ENCODE peak calls at places on chromosomes 4 and X, in seven cellular contexts. K is OCI-LY7; S is fibroblast of mammary gland; D is MM.1S; Z is IMR-90; F is GM12865; R is CD8-positive, alpha-beta T cell. T is an unnamed sample.

GRCh38 chrX:17592117-17592516 is 145.2 kb upstream of the SCML1 start:
- DNase-seq in S (peak), F (no peak), R (no peak), D (no peak), K (no peak), Z (peak), T (no peak)

GRCh38 chr4:55345054-55345453 is 988 bp upstream of the SRD5A3 start:
- DNase-seq in R (no peak), S (no peak), F (no peak), K (no peak), D (no peak), Z (no peak), T (no peak)

GRCh38 chrX:9340619-9341304 is 124.1 kb upstream of the TBL1X start:
- DNase-seq in K (peak), D (peak), Z (peak), F (peak), R (no peak), S (peak), T (peak)

GRCh38 chr4:11565899-11566298 is 137.2 kb upstream of the HS3ST1 start:
- DNase-seq in R (no peak), Z (no peak), F (no peak), D (peak), S (no peak), K (no peak), T (no peak)

GRCh38 chr4:114028071-114028470 is 48.6 kb upstream of the ARSJ start:
- DNase-seq in Z (peak), D (no peak), R (no peak), F (no peak), K (no peak), S (peak), T (no peak)

GRCh38 chr4:115249808-115250207 is 136.4 kb upstream of the NDST4 start:
- DNase-seq in Z (no peak), D (no peak), F (no peak), S (no peak), K (no peak), R (no peak), T (no peak)

GRCh38 chr4:184787766-184788503 is 37.8 kb downstream of the ACSL1 start:
- DNase-seq in D (no peak), R (no peak), K (no peak), Z (no peak), S (no peak), F (no peak), T (no peak)

GRCh38 chrX:9928083-9928482 is 39.1 kb upstream of the CLDN34 start:
- DNase-seq in F (no peak), R (no peak), Z (peak), S (no peak), K (no peak), D (no peak), T (no peak)

GRCh38 chrX:63754141-63754859 is 30.7 kb downstream of the ARHGEF9 start:
- DNase-seq in K (peak), Z (peak), D (no peak), F (peak), R (peak), S (no peak), T (peak)

GRCh38 chr4:108359130-108359709 is 190.5 kb upstream of the LEF1 start:
- DNase-seq in F (peak), Z (no peak), D (peak), K (peak), S (no peak), R (no peak), T (no peak)

GRCh38 chr4:40548256-40548655 is 81.4 kb downstream of the RBM47 start:
- DNase-seq in K (no peak), Z (peak), F (no peak), S (peak), D (no peak), R (no peak), T (no peak)

GRCh38 chr4:87270144-87270543 is 49.7 kb upstream of the KLHL8 start:
- DNase-seq in S (peak), D (no peak), R (no peak), F (peak), Z (peak), K (peak), T (no peak)

GRCh38 chrX:1316527-1316926 is 20.1 kb upstream of the IL3RA start:
- DNase-seq in S (no peak), Z (no peak), D (no peak), F (no peak), R (no peak), K (no peak), T (no peak)
- H3K4me3 ChIP-seq in S (no peak), Z (no peak), D (no peak), F (no peak), R (no peak), K (no peak), T (no peak)

GRCh38 chr4:13892739-13893105 is 265.2 kb upstream of the BOD1L1 start:
- DNase-seq in R (no peak), K (no peak), D (no peak), Z (peak), S (no peak), F (no peak), T (no peak)

GRCh38 chr4:13891544-13891939 is 264.0 kb upstream of the BOD1L1 start:
- DNase-seq in R (no peak), D (no peak), K (no peak), Z (peak), F (no peak), S (peak), T (no peak)

GRCh38 chr4:13888112-13888511 is 260.6 kb upstream of the BOD1L1 start:
- DNase-seq in K (no peak), Z (peak), D (no peak), R (no peak), F (no peak), S (peak), T (no peak)

GRCh38 chr4:13893987-13894386 is 266.5 kb upstream of the BOD1L1 start:
- DNase-seq in Z (no peak), F (no peak), K (no peak), R (no peak), S (no peak), D (no peak), T (no peak)

DNA sequence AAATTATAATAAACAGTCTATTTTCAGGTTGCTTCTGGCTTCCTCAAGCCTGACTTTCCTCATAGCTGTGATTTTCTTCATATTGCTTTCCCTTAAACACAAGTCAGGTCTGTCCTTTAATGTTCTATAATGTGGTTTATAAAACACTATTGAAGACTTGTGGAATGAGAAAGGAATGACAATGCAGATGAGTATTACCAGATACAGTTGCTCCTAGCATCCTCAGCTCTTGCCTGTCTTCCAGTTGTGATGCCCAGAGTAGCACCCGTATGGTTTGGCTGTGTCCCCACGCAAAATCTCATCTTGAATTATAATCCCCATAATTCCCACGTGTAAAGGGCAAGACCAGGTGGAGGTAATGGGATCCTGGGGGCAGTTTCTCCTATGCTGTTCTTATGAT is 265.7 kb upstream of the BOD1L1 start:
- DNase-seq in R (no peak), Z (peak), D (no peak), F (no peak), S (peak), K (no peak), T (no peak)
- H3K4me3 ChIP-seq in R (no peak), Z (no peak), D (no peak), F (no peak), S (no peak), K (no peak), T (no peak)

GRCh38 chrX:153925387-153925738 is 701 bp downstream of the ARHGAP4 start:
- DNase-seq in S (no peak), Z (no peak), K (peak), F (peak), D (peak), R (no peak), T (peak)

GRCh38 chrX:153922286-153922573 is 3.8 kb downstream of the ARHGAP4 start:
- DNase-seq in F (no peak), Z (no peak), S (no peak), R (no peak), K (no peak), D (no peak), T (no peak)

GRCh38 chrX:153925739-153926593 is at the start of gene ARHGAP4:
- DNase-seq in Z (no peak), F (peak), K (peak), R (peak), D (peak), S (no peak), T (peak)

GRCh38 chrX:153922932-153923857 is 2.9 kb downstream of the ARHGAP4 start:
- DNase-seq in S (peak), K (no peak), Z (peak), F (no peak), R (no peak), D (no peak), T (no peak)

DNA sequence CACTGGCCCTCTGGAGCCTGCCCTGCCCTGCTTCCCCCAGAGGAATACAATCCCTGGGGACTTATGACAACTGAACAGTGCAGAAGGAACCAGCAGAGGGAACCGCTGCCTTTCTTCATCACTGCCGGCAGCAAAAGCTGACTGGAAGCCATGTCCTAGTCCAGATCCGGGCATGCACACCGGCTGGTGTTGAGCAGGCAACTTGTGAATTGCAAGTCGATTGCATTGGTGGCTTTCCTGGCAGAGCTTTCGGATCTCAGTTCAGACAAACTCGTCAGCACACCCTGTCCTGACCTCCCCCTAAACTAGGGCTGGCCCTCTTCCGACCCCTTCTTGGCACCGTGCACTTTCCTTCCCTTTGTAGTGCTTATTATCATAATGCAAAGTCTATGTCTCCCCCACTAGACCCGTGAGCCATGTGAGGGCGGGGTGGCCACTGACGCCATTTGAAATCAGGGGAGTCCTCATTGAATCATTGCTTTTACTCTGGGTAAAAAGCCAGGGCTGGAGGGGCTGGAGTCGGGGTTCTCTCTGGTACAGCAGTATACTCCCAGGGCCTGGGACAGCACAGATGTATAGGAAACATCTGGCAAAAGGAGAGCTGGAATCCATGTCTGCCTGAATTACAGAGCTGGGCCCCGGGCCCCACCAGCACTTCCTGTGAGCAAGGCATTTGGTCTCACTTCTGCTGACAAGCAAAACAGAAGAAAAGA is 1.8 kb downstream of the ARHGAP4 start:
- DNase-seq in S (peak), D (peak), K (peak), R (no peak), Z (peak), F (peak), T (peak)
- H3K4me3 ChIP-seq in S (no peak), D (peak), K (peak), R (peak), Z (no peak), F (peak), T (peak)

GRCh38 chr4:64399313-64400109 is 9.7 kb downstream of the TECRL start:
- DNase-seq in F (no peak), K (no peak), R (no peak), S (no peak), D (no peak), Z (no peak), T (no peak)

GRCh38 chr4:64394469-64394868 is 14.8 kb downstream of the TECRL start:
- DNase-seq in S (no peak), Z (no peak), K (no peak), F (no peak), D (no peak), R (no peak), T (no peak)
- H3K4me3 ChIP-seq in S (no peak), Z (no peak), K (no peak), F (no peak), D (no peak), R (no peak), T (no peak)

DNA sequence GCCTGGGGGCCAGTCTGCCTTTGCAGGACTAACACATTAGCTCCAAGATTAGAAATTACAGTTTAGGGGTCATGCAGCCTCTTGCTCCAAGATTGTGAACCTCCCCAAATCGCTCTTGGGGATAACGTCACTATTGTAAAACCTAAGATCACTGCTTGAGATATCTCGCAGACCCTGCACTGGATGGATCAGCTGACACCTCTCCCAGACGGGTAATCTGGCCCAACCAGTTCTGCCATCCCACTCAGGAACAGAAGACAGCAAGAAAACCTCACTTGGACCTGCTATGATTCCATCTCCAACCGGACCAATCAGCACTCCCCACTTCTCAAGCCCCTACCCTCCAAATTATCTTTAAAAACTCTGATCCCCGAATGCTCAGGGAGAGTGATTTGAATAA is 431.2 kb downstream of the GPM6A start:
- DNase-seq in R (no peak), S (no peak), K (no peak), Z (no peak), F (no peak), D (no peak), T (no peak)
- H3K4me3 ChIP-seq in R (no peak), S (no peak), K (no peak), Z (no peak), F (no peak), D (no peak), T (no peak)